ENCODE peak calls at places on chromosomes 7 and 10, in ten cellular contexts. W is left lung, U is tibial artery, P is transverse colon, Y is WERI-Rb-1, B is thoracic aorta, A is left ventricle myocardium inferior, T is psoas muscle, S is SK-N-SH, H is fibroblast of lung. M is an unnamed sample. For H3K36me3, the result is how much of the 10 kb centered on the place peaks cover.

GRCh38 chr7:123191132-123191531 is 8.6 kb downstream of the SLC13A1 start:
- DNase-seq in U (no peak), T (no peak), Y (no peak), B (no peak), A (no peak), P (no peak), W (no peak), S (no peak), H (no peak), M (no peak)

GRCh38 chr7:122438001-122438400 is 133.5 kb upstream of the FEZF1 start:
- DNase-seq in S (no peak), W (no peak), B (no peak), P (no peak), H (no peak), A (no peak), U (no peak), Y (no peak), T (no peak), M (no peak)

GRCh38 chr10:86851329-86852207 is 95.1 kb downstream of the BMPR1A start:
- DNase-seq in P (no peak), T (peak), U (no peak), H (peak), Y (no peak), S (no peak), W (no peak), B (no peak), A (no peak), M (no peak)

GRCh38 chr10:27626821-27627359 is 118.7 kb downstream of the MKX start:
- DNase-seq in B (no peak), A (no peak), P (no peak), Y (no peak), H (no peak), T (no peak), U (no peak), S (no peak), W (no peak), M (no peak)

GRCh38 chr10:122159159-122159970 is 111.7 kb upstream of the BTBD16 start:
- DNase-seq in W (no peak), P (no peak), Y (peak), S (no peak), T (no peak), A (no peak), B (no peak), U (no peak), H (no peak), M (no peak)

GRCh38 chr10:33484787-33485186 is 150.3 kb upstream of the NRP1 start:
- DNase-seq in A (no peak), P (no peak), Y (no peak), W (no peak), U (no peak), T (no peak), H (no peak), S (no peak), B (no peak), M (no peak)

GRCh38 chr7:98297619-98298286 is 16.3 kb downstream of the BRI3 start:
- DNase-seq in Y (no peak), A (no peak), P (peak), B (no peak), W (no peak), S (no peak), T (peak), H (no peak), U (no peak), M (no peak)

GRCh38 chr7:123410273-123410928 is 124.0 kb downstream of the IQUB start:
- DNase-seq in P (no peak), Y (no peak), W (no peak), U (no peak), A (peak), H (peak), S (no peak), T (no peak), B (no peak), M (no peak)

GRCh38 chr7:36795451-36796021 is 71.2 kb upstream of the AOAH start:
- DNase-seq in U (no peak), A (no peak), T (no peak), H (peak), B (no peak), P (no peak), S (no peak), Y (no peak), W (no peak), M (no peak)

GRCh38 chr7:51430480-51431086 is 114.0 kb upstream of the COBL start:
- DNase-seq in T (no peak), P (peak), A (no peak), U (no peak), Y (peak), S (peak), W (no peak), B (no peak), H (peak), M (no peak)

GRCh38 chr7:94509264-94509878 is at the start of gene CASD1:
- DNase-seq in H (peak), T (peak), U (peak), B (no peak), S (no peak), P (peak), Y (peak), A (peak), W (peak), M (no peak)

GRCh38 chr10:89182894-89183293 is 24.2 kb downstream of the CH25H start:
- DNase-seq in P (no peak), Y (no peak), U (no peak), B (no peak), S (no peak), W (no peak), T (no peak), H (no peak), A (no peak), M (no peak)

GRCh38 chr10:102595914-102596313 is 48.4 kb upstream of the TRIM8 start:
- DNase-seq in H (no peak), W (no peak), A (no peak), U (no peak), B (no peak), P (no peak), Y (no peak), T (no peak), S (no peak), M (no peak)
- H3K27ac ChIP-seq in H (no peak), W (peak), A (peak), U (no peak), B (peak), P (peak), Y (peak), T (peak), S (no peak), M (no peak)

GRCh38 chr7:105102557-105103352 is 88.8 kb downstream of the KMT2E start:
- DNase-seq in T (no peak), B (no peak), P (no peak), U (no peak), A (no peak), W (no peak), Y (no peak), H (no peak), S (peak), M (no peak)

GRCh38 chr7:105101864-105102263 is 87.9 kb downstream of the KMT2E start:
- DNase-seq in W (no peak), B (no peak), T (no peak), Y (no peak), A (no peak), H (no peak), U (no peak), S (no peak), P (no peak), M (no peak)

GRCh38 chr7:105106473-105106872 is 92.5 kb downstream of the KMT2E start:
- DNase-seq in U (no peak), H (no peak), Y (no peak), S (no peak), W (no peak), T (no peak), P (no peak), B (no peak), A (no peak), M (no peak)

GRCh38 chr7:105112440-105113418 is 98.7 kb downstream of the KMT2E start:
- DNase-seq in W (peak), B (no peak), T (no peak), U (no peak), S (no peak), P (no peak), A (no peak), Y (no peak), H (no peak), M (no peak)

DNA sequence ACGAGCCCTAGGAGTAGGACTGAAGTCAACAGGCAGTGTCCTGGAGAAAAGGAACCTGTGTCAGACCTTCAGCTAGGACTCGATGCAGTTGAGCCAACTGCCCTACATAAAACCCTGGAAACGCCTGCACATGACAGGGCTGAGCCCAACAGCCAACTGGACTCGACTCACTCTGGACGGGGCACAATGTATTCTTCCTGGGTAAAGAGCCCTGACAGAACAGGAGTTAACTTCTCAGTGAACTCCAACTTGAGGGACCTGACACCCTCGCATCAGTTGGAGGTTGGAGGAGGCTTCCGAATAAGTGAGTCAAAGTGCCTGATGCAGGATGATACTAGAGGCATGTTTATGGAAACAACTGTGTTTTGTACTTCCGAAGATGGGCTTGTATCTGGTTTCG is 93.5 kb downstream of the KMT2E start:
- DNase-seq in T (no peak), Y (no peak), A (no peak), W (no peak), H (no peak), P (no peak), B (no peak), U (no peak), S (no peak), M (no peak)
- H3K36me3 ChIP-seq in T (under half), Y (half or more), A (half or more), W (half or more), H (under half), P (under half), B (half or more), U (half or more), S (half or more), M (half or more)

GRCh38 chr10:24988831-24989769 is 26.9 kb downstream of the ENKUR start:
- DNase-seq in Y (no peak), W (no peak), U (no peak), H (no peak), B (no peak), A (no peak), P (no peak), T (no peak), S (no peak), M (no peak)

GRCh38 chr10:24991298-24991697 is 24.7 kb downstream of the ENKUR start:
- DNase-seq in P (no peak), B (no peak), Y (no peak), T (no peak), S (no peak), H (no peak), W (no peak), U (no peak), A (no peak), M (no peak)

GRCh38 chr10:24993237-24993958 is 22.6 kb downstream of the ENKUR start:
- DNase-seq in S (no peak), A (no peak), H (peak), B (no peak), W (no peak), U (no peak), T (no peak), P (no peak), Y (no peak), M (no peak)

GRCh38 chr10:24992512-24993133 is 23.3 kb downstream of the ENKUR start:
- DNase-seq in W (no peak), S (no peak), P (no peak), H (no peak), B (no peak), U (no peak), Y (no peak), T (no peak), A (no peak), M (no peak)

GRCh38 chr10:24989867-24990266 is 26.1 kb downstream of the ENKUR start:
- DNase-seq in U (no peak), Y (no peak), B (no peak), H (peak), S (no peak), A (no peak), T (no peak), W (no peak), P (no peak), M (no peak)
- TF ChIP-seq CTCF in U (peak), Y (no peak), B (peak), H (no peak), S (peak), A (peak), T (peak), W (no peak), P (no peak), M (peak)

DNA sequence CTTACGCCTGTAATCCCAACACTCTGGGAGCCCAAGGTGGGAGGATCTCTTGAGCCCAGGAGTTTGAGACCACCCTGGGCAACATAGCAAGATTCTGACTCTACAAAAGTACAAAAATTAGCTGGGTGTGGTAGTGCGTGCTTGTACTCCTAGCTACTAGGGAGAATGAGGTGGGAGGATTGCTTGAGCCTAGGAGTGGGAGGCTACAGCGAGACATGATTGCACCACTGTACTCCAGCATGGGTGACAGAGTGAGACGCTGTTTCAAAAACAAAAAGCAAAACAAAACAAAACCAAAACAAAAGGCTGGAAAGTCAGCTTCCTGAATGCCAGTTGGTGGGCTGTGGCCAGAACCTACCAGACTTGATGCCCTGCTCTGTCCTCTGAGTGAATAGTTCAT is 242.8 kb downstream of the PHTF2 start:
- DNase-seq in U (no peak), T (no peak), P (no peak), Y (no peak), A (no peak), S (no peak), W (no peak), H (no peak), B (no peak), M (no peak)
- H3K27ac ChIP-seq in U (no peak), T (no peak), P (no peak), Y (no peak), A (no peak), S (no peak), W (no peak), H (no peak), B (no peak), M (no peak)

GRCh38 chr7:2589341-2589740 is 30.6 kb downstream of the IQCE start:
- DNase-seq in U (no peak), H (no peak), A (no peak), B (no peak), P (no peak), T (no peak), W (no peak), Y (no peak), S (no peak), M (no peak)

GRCh38 chr7:2593036-2593727 is 34.4 kb downstream of the IQCE start:
- DNase-seq in P (no peak), T (no peak), W (no peak), Y (no peak), B (no peak), U (no peak), S (no peak), A (no peak), H (no peak), M (no peak)

GRCh38 chr7:2595258-2595860 is 36.4 kb upstream of the TTYH3 start:
- DNase-seq in A (no peak), P (no peak), T (no peak), U (no peak), W (no peak), Y (no peak), B (no peak), S (no peak), H (no peak), M (no peak)

GRCh38 chr7:2594599-2594998 is 35.8 kb downstream of the IQCE start:
- DNase-seq in A (no peak), Y (no peak), P (no peak), U (no peak), H (no peak), B (no peak), T (no peak), S (no peak), W (no peak), M (no peak)

DNA sequence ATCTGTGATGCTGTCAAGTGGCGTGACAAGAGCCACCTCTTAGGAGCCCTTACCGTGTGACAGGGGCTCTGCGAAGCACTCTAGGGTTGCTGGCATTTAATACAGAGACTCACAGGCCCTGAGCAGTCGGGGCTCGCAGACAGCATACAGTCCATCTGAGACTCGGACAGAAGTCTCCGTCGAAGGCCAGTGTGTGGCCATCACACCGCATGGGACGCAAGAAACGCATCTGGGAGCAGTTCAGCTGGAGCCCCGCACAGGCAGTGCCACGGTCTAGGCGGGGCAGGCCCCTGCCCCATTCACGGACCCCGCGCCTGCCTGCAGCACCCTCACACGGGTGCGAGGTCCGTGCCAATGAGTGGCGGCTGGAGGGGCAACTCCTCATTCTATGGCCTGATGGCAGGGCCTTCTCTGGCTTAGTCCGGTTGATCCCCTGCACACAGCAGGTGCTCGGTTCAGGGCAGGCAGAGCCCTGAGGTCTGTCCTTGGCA is 33.6 kb downstream of the IQCE start:
- DNase-seq in P (no peak), Y (no peak), T (no peak), H (no peak), A (no peak), U (no peak), S (no peak), B (no peak), W (no peak), M (no peak)
- H3K36me3 ChIP-seq in P (under half), Y (under half), T (under half), H (under half), A (half or more), U (half or more), S (half or more), B (under half), W (half or more), M (under half)

DNA sequence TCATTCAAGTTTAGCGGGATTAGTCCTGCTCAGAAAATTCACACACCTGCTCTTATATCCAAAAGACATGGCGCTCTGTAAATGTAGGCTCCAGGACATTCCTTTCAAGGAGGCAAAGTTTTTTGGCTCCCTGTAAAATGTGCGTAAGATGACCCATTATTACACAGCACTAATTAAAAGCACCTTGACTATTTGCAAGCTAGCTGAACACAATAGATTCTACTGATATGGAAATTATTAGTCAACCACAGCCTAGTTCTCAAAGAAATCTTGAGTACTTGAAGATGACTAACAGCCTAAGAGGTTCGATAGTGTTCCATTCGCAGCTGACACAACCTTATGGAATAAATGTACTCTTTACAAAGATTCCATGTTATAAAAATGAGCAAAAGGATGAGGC is 175.2 kb downstream of the BMPER start:
- DNase-seq in T (no peak), H (peak), Y (no peak), B (no peak), P (no peak), A (no peak), S (no peak), U (no peak), W (no peak), M (no peak)
- TF ChIP-seq CTCF in T (no peak), H (no peak), Y (no peak), B (no peak), P (no peak), A (no peak), S (no peak), U (no peak), W (no peak), M (no peak)